ENCODE peak calls at places on chromosomes 16 and 17, in six cellular contexts. One of them, this sample, is unnamed.
A peak's percentile ranks its signal among the peaks of the same experiment; 100 is the strongest.

GRCh38 chr17:80110927-80111701 is 9.7 kb downstream of the GAA start:
- DNase-seq in cardiac fibroblast: no peak
- DNase-seq in GM04504: no peak
- DNase-seq in adrenal gland: no peak
- DNase-seq in H7: peak; percentile 44
- DNase-seq in T-helper 17 cell: no peak
- DNase-seq in this sample: no peak

GRCh38 chr16:21001262-21001661 is 100.7 kb downstream of the LYRM1 start:
- DNase-seq in T-helper 17 cell: no peak
- DNase-seq in cardiac fibroblast: peak; percentile 30
- DNase-seq in H7: peak; percentile 37
- DNase-seq in adrenal gland: peak; percentile 58
- DNase-seq in GM04504: no peak
- DNase-seq in this sample: no peak

GRCh38 chr16:85568519-85568918 is 44.6 kb upstream of the GSE1 start:
- DNase-seq in T-helper 17 cell: no peak
- DNase-seq in cardiac fibroblast: no peak
- DNase-seq in GM04504: no peak
- DNase-seq in H7: no peak
- DNase-seq in adrenal gland: no peak
- DNase-seq in this sample: no peak

GRCh38 chr17:29158096-29158495 is 22.1 kb downstream of the MYO18A start:
- DNase-seq in adrenal gland: no peak
- DNase-seq in T-helper 17 cell: no peak
- DNase-seq in GM04504: no peak
- DNase-seq in H7: peak; percentile 25
- DNase-seq in cardiac fibroblast: no peak
- DNase-seq in this sample: no peak

GRCh38 chr16:54720259-54720658 is 210.4 kb upstream of the IRX5 start:
- DNase-seq in GM04504: no peak
- DNase-seq in T-helper 17 cell: no peak
- DNase-seq in adrenal gland: no peak
- DNase-seq in cardiac fibroblast: no peak
- DNase-seq in H7: no peak
- DNase-seq in this sample: no peak

GRCh38 chr17:3026125-3026855 is 37.1 kb downstream of the OR1D5 start:
- DNase-seq in GM04504: no peak
- DNase-seq in adrenal gland: no peak
- DNase-seq in T-helper 17 cell: no peak
- DNase-seq in cardiac fibroblast: no peak
- DNase-seq in H7: peak; percentile 49
- DNase-seq in this sample: no peak

GRCh38 chr16:71552698-71553503 is 24.0 kb downstream of the TAT start:
- DNase-seq in H7: no peak
- DNase-seq in adrenal gland: no peak
- DNase-seq in T-helper 17 cell: no peak
- DNase-seq in cardiac fibroblast: no peak
- DNase-seq in GM04504: no peak
- DNase-seq in this sample: no peak

GRCh38 chr17:38761612-38762011 is 9.1 kb downstream of the PSMB3 start:
- DNase-seq in GM04504: no peak
- DNase-seq in cardiac fibroblast: peak; percentile 38
- DNase-seq in adrenal gland: no peak
- DNase-seq in T-helper 17 cell: no peak
- DNase-seq in H7: peak; percentile 84
- DNase-seq in this sample: no peak

GRCh38 chr17:78128616-78129384 is at the start of gene TMC6:
- DNase-seq in adrenal gland: no peak
- DNase-seq in H7: peak; percentile 99
- DNase-seq in cardiac fibroblast: no peak
- DNase-seq in T-helper 17 cell: peak; percentile 68
- DNase-seq in GM04504: no peak
- DNase-seq in this sample: no peak

GRCh38 chr16:56985288-56985961 is 3.9 kb upstream of the NLRC5 start:
- DNase-seq in GM04504: peak; percentile 75
- DNase-seq in H7: peak; percentile 47
- DNase-seq in adrenal gland: peak; percentile 87
- DNase-seq in cardiac fibroblast: peak; percentile 90
- DNase-seq in T-helper 17 cell: no peak
- DNase-seq in this sample: peak; percentile 59

GRCh38 chr16:58021661-58022551 is 3.6 kb upstream of the MMP15 start:
- DNase-seq in cardiac fibroblast: peak; percentile 27
- DNase-seq in GM04504: no peak
- DNase-seq in adrenal gland: no peak
- DNase-seq in T-helper 17 cell: no peak
- DNase-seq in H7: no peak
- DNase-seq in this sample: no peak

GRCh38 chr16:54160939-54161897 is 125.4 kb downstream of the IRX3 start:
- DNase-seq in cardiac fibroblast: no peak
- DNase-seq in H7: no peak
- DNase-seq in adrenal gland: peak; percentile 25
- DNase-seq in T-helper 17 cell: no peak
- DNase-seq in GM04504: no peak
- DNase-seq in this sample: no peak

GRCh38 chr16:58022601-58023371 is 2.8 kb upstream of the MMP15 start:
- DNase-seq in GM04504: no peak
- DNase-seq in T-helper 17 cell: no peak
- DNase-seq in adrenal gland: peak; percentile 93
- DNase-seq in H7: peak; percentile 70
- DNase-seq in cardiac fibroblast: peak; percentile 79
- DNase-seq in this sample: no peak

GRCh38 chr16:82160226-82160625 is 9.8 kb downstream of the MPHOSPH6 start:
- DNase-seq in GM04504: no peak
- DNase-seq in H7: no peak
- DNase-seq in adrenal gland: no peak
- DNase-seq in cardiac fibroblast: no peak
- DNase-seq in T-helper 17 cell: no peak
- DNase-seq in this sample: no peak

GRCh38 chr17:47718634-47719405 is 14.2 kb upstream of the TBX21 start:
- DNase-seq in H7: no peak
- DNase-seq in cardiac fibroblast: no peak
- DNase-seq in adrenal gland: no peak
- DNase-seq in GM04504: no peak
- DNase-seq in T-helper 17 cell: no peak
- DNase-seq in this sample: no peak

GRCh38 chr17:37774508-37774907 is 29.6 kb upstream of the HNF1B start:
- DNase-seq in cardiac fibroblast: no peak
- DNase-seq in T-helper 17 cell: no peak
- DNase-seq in GM04504: no peak
- DNase-seq in H7: no peak
- DNase-seq in adrenal gland: no peak
- DNase-seq in this sample: no peak

GRCh38 chr17:78130439-78131101 is at the start of gene TMC8:
- DNase-seq in T-helper 17 cell: peak; percentile 51
- DNase-seq in adrenal gland: no peak
- DNase-seq in GM04504: no peak
- DNase-seq in cardiac fibroblast: no peak
- DNase-seq in H7: peak; percentile 70
- DNase-seq in this sample: no peak

GRCh38 chr17:31495049-31495885 is 103.8 kb downstream of the RAB11FIP4 start:
- DNase-seq in cardiac fibroblast: no peak
- DNase-seq in GM04504: no peak
- DNase-seq in T-helper 17 cell: no peak
- DNase-seq in H7: no peak
- DNase-seq in adrenal gland: no peak
- DNase-seq in this sample: no peak

GRCh38 chr16:70638814-70639792 is 7.3 kb upstream of the IL34 start:
- DNase-seq in GM04504: no peak
- DNase-seq in T-helper 17 cell: no peak
- DNase-seq in H7: no peak
- DNase-seq in adrenal gland: peak; percentile 79
- DNase-seq in cardiac fibroblast: peak; percentile 84
- DNase-seq in this sample: no peak